ENCODE peak calls at places on chromosomes 3 and 15, in eight cellular contexts. R, N, V, A, F, Z, G and I are unnamed samples.

GRCh38 chr3:142563491-142563997 is 15.0 kb downstream of the ATR start:
- DNase-seq in R (no peak), N (no peak), V (no peak), A (no peak), F (no peak), Z (no peak), G (no peak), I (no peak)

GRCh38 chr15:27681038-27681437 is 418.1 kb downstream of the OCA2 start:
- DNase-seq in R (peak), N (no peak), V (no peak), A (no peak), F (peak), Z (no peak), G (no peak), I (peak)

GRCh38 chr3:23450806-23451205 is 247.7 kb downstream of the UBE2E2 start:
- DNase-seq in R (no peak), N (no peak), V (no peak), A (no peak), F (no peak), Z (no peak), G (no peak), I (no peak)

GRCh38 chr3:121552379-121552778 is 6.6 kb upstream of the POLQ start:
- DNase-seq in R (no peak), N (peak), V (no peak), A (no peak), F (no peak), Z (no peak), G (no peak), I (no peak)

GRCh38 chr3:41327718-41328117 is 128.4 kb downstream of the CTNNB1 start:
- DNase-seq in R (no peak), N (no peak), V (no peak), A (no peak), F (no peak), Z (no peak), G (no peak), I (no peak)

GRCh38 chr3:133661454-133662255 is at the start of gene TOPBP1:
- DNase-seq in R (peak), N (peak), V (peak), A (peak), F (peak), Z (peak), G (peak), I (peak)

GRCh38 chr3:29280675-29281264 is at the start of gene RBMS3:
- DNase-seq in R (no peak), N (peak), V (peak), A (peak), F (peak), Z (peak), G (peak), I (peak)

GRCh38 chr3:44210967-44211366 is 30.7 kb upstream of the TOPAZ1 start:
- DNase-seq in R (no peak), N (no peak), V (no peak), A (no peak), F (no peak), Z (no peak), G (no peak), I (no peak)

GRCh38 chr3:94173667-94174434 is 111.0 kb downstream of the NSUN3 start:
- DNase-seq in R (no peak), N (no peak), V (no peak), A (no peak), F (no peak), Z (no peak), G (no peak), I (no peak)

GRCh38 chr15:59376735-59377134 is 4.1 kb upstream of the MYO1E start:
- DNase-seq in R (no peak), N (no peak), V (no peak), A (no peak), F (no peak), Z (no peak), G (peak), I (no peak)

GRCh38 chr3:109640146-109640652 is 302.9 kb upstream of the DPPA4 start:
- DNase-seq in R (no peak), N (no peak), V (no peak), A (no peak), F (no peak), Z (no peak), G (no peak), I (no peak)

GRCh38 chr15:57548325-57548724 is 43.4 kb upstream of the MYZAP start:
- DNase-seq in R (no peak), N (no peak), V (no peak), A (no peak), F (no peak), Z (no peak), G (no peak), I (no peak)

GRCh38 chr3:184505053-184505452 is 56.5 kb upstream of the EPHB3 start:
- DNase-seq in R (no peak), N (no peak), V (no peak), A (no peak), F (no peak), Z (no peak), G (no peak), I (no peak)

GRCh38 chr15:31212956-31213694 is 111.6 kb upstream of the TRPM1 start:
- DNase-seq in R (no peak), N (no peak), V (no peak), A (no peak), F (no peak), Z (no peak), G (no peak), I (no peak)

GRCh38 chr3:56453027-56453426 is 15.2 kb downstream of the ERC2 start:
- DNase-seq in R (no peak), N (no peak), V (no peak), A (no peak), F (no peak), Z (no peak), G (no peak), I (no peak)

GRCh38 chr3:42300013-42300412 is 34.0 kb upstream of the CCK start:
- DNase-seq in R (no peak), N (no peak), V (no peak), A (peak), F (peak), Z (peak), G (no peak), I (no peak)

GRCh38 chr3:144636833-144637232 is 665.2 kb downstream of the DIPK2A start:
- DNase-seq in R (no peak), N (no peak), V (no peak), A (no peak), F (no peak), Z (no peak), G (peak), I (peak)

GRCh38 chr3:139230391-139230790 is 113.4 kb upstream of the MRPS22 start:
- DNase-seq in R (no peak), N (no peak), V (no peak), A (no peak), F (no peak), Z (no peak), G (no peak), I (no peak)

GRCh38 chr15:68999091-68999490 is 15.4 kb upstream of the NOX5 start:
- DNase-seq in R (no peak), N (no peak), V (no peak), A (no peak), F (no peak), Z (no peak), G (no peak), I (no peak)

GRCh38 chr3:30289324-30289723 is 317.1 kb upstream of the TGFBR2 start:
- DNase-seq in R (no peak), N (no peak), V (no peak), A (no peak), F (no peak), Z (no peak), G (peak), I (no peak)

GRCh38 chr3:66338927-66339326 is 118.1 kb downstream of the SLC25A26 start:
- DNase-seq in R (no peak), N (no peak), V (no peak), A (no peak), F (no peak), Z (no peak), G (no peak), I (no peak)